ENCODE peak calls at places on chromosomes 1 and 21, in five cellular contexts. One of them, this sample, is unnamed.

GRCh38 chr1:51236548-51237312 is 657 bp downstream of the RNF11 start:
- DNase-seq in GM12878: no peak
- DNase-seq in HepG2: no peak
- DNase-seq in SK-N-SH: peak; percentile 67
- DNase-seq in H1: peak; percentile 67
- DNase-seq in this sample: peak; percentile 52

GRCh38 chr1:30008372-30008997 is 714.9 kb downstream of the MATN1 start:
- DNase-seq in GM12878: no peak
- DNase-seq in HepG2: no peak
- DNase-seq in SK-N-SH: no peak
- DNase-seq in H1: no peak
- DNase-seq in this sample: no peak

GRCh38 chr1:214378492-214378891 is 97.5 kb downstream of the SMYD2 start:
- DNase-seq in GM12878: no peak
- DNase-seq in HepG2: no peak
- DNase-seq in SK-N-SH: no peak
- DNase-seq in H1: no peak
- DNase-seq in this sample: no peak

GRCh38 chr21:40841524-40842196 is 5.3 kb downstream of the DSCAM start:
- DNase-seq in GM12878: no peak
- DNase-seq in HepG2: peak; percentile 6
- DNase-seq in SK-N-SH: peak; percentile 81
- DNase-seq in H1: peak; percentile 75
- DNase-seq in this sample: no peak

GRCh38 chr1:94865369-94865768 is 45.2 kb downstream of the SLC44A3 start:
- DNase-seq in GM12878: no peak
- DNase-seq in HepG2: no peak
- DNase-seq in SK-N-SH: no peak
- DNase-seq in H1: no peak
- DNase-seq in this sample: no peak

GRCh38 chr1:18943914-18944572 is 12.4 kb downstream of the IFFO2 start:
- DNase-seq in GM12878: no peak
- DNase-seq in HepG2: no peak
- DNase-seq in SK-N-SH: no peak
- DNase-seq in H1: no peak
- DNase-seq in this sample: no peak

GRCh38 chr1:30929135-30929889 is 20.8 kb upstream of the SDC3 start:
- DNase-seq in GM12878: no peak
- DNase-seq in HepG2: peak; percentile 68
- DNase-seq in SK-N-SH: peak; percentile 70
- DNase-seq in H1: peak; percentile 86
- DNase-seq in this sample: peak; percentile 79

GRCh38 chr1:27970401-27970800 is 10.6 kb downstream of the XKR8 start:
- DNase-seq in GM12878: no peak
- DNase-seq in HepG2: no peak
- DNase-seq in SK-N-SH: no peak
- DNase-seq in H1: no peak
- DNase-seq in this sample: no peak

GRCh38 chr21:35274090-35274489 is 225.0 kb upstream of the RUNX1 start:
- DNase-seq in GM12878: no peak
- DNase-seq in HepG2: no peak
- DNase-seq in SK-N-SH: no peak
- DNase-seq in H1: no peak
- DNase-seq in this sample: no peak

GRCh38 chr1:236209185-236209584 is 66.8 kb downstream of the GPR137B start:
- DNase-seq in GM12878: no peak
- DNase-seq in HepG2: no peak
- DNase-seq in SK-N-SH: no peak
- DNase-seq in H1: no peak
- DNase-seq in this sample: peak; percentile 6

GRCh38 chr1:79353224-79353623 is 346.7 kb upstream of the ADGRL4 start:
- DNase-seq in GM12878: no peak
- DNase-seq in HepG2: peak; percentile 2
- DNase-seq in SK-N-SH: peak; percentile 15
- DNase-seq in H1: peak; percentile 46
- DNase-seq in this sample: peak; percentile 0

GRCh38 chr21:41868062-41868710 is 11.0 kb downstream of the PRDM15 start:
- DNase-seq in GM12878: peak; percentile 79
- DNase-seq in HepG2: no peak
- DNase-seq in SK-N-SH: no peak
- DNase-seq in H1: no peak
- DNase-seq in this sample: no peak

GRCh38 chr1:156767879-156768608 is 709 bp downstream of the PRCC start:
- DNase-seq in GM12878: no peak
- DNase-seq in HepG2: no peak
- DNase-seq in SK-N-SH: peak; percentile 63
- DNase-seq in H1: peak; percentile 82
- DNase-seq in this sample: peak; percentile 39

GRCh38 chr1:218345673-218346390 is 696 bp downstream of the TGFB2 start:
- DNase-seq in GM12878: no peak
- DNase-seq in HepG2: peak; percentile 7
- DNase-seq in SK-N-SH: peak; percentile 89
- DNase-seq in H1: peak; percentile 75
- DNase-seq in this sample: peak; percentile 53

GRCh38 chr21:28018741-28019669 is 973.7 kb downstream of the LTN1 start:
- DNase-seq in GM12878: no peak
- DNase-seq in HepG2: no peak
- DNase-seq in SK-N-SH: no peak
- DNase-seq in H1: no peak
- DNase-seq in this sample: no peak

GRCh38 chr1:23521588-23521987 is 9.4 kb downstream of the E2F2 start:
- DNase-seq in GM12878: no peak
- DNase-seq in HepG2: no peak
- DNase-seq in SK-N-SH: peak; percentile 64
- DNase-seq in H1: no peak
- DNase-seq in this sample: peak; percentile 43

GRCh38 chr1:100799954-100800612 is 80.5 kb downstream of the VCAM1 start:
- DNase-seq in GM12878: no peak
- DNase-seq in HepG2: peak; percentile 27
- DNase-seq in SK-N-SH: no peak
- DNase-seq in H1: no peak
- DNase-seq in this sample: no peak

GRCh38 chr1:176517484-176517883 is 54.5 kb downstream of the PAPPA2 start:
- DNase-seq in GM12878: peak; percentile 1
- DNase-seq in HepG2: no peak
- DNase-seq in SK-N-SH: peak; percentile 2
- DNase-seq in H1: no peak
- DNase-seq in this sample: no peak

GRCh38 chr1:116931016-116931918 is 21.6 kb downstream of the PTGFRN start:
- DNase-seq in GM12878: no peak
- DNase-seq in HepG2: no peak
- DNase-seq in SK-N-SH: no peak
- DNase-seq in H1: no peak
- DNase-seq in this sample: peak; percentile 34

GRCh38 chr1:169115891-169116585 is 9.5 kb downstream of the ATP1B1 start:
- DNase-seq in GM12878: peak; percentile 66
- DNase-seq in HepG2: peak; percentile 96
- DNase-seq in SK-N-SH: peak; percentile 56
- DNase-seq in H1: no peak
- DNase-seq in this sample: no peak

GRCh38 chr1:159783724-159784123 is 3.0 kb downstream of the DUSP23 start:
- DNase-seq in GM12878: no peak
- DNase-seq in HepG2: no peak
- DNase-seq in SK-N-SH: no peak
- DNase-seq in H1: no peak
- DNase-seq in this sample: no peak

GRCh38 chr21:39313042-39313456 is 383 bp downstream of the BRWD1 start:
- DNase-seq in GM12878: no peak
- DNase-seq in HepG2: no peak
- DNase-seq in SK-N-SH: peak; percentile 58
- DNase-seq in H1: no peak
- DNase-seq in this sample: peak; percentile 67

GRCh38 chr1:150748859-150749719 is 16.5 kb downstream of the CTSS start:
- DNase-seq in GM12878: no peak
- DNase-seq in HepG2: no peak
- DNase-seq in SK-N-SH: no peak
- DNase-seq in H1: no peak
- DNase-seq in this sample: peak; percentile 35

GRCh38 chr1:85495556-85495955 is 30.6 kb upstream of the DDAH1 start:
- DNase-seq in GM12878: no peak
- DNase-seq in HepG2: no peak
- DNase-seq in SK-N-SH: no peak
- DNase-seq in H1: no peak
- DNase-seq in this sample: no peak

GRCh38 chr1:180267761-180268555 is 37.9 kb downstream of the LHX4 start:
- DNase-seq in GM12878: no peak
- DNase-seq in HepG2: no peak
- DNase-seq in SK-N-SH: no peak
- DNase-seq in H1: peak; percentile 33
- DNase-seq in this sample: no peak

GRCh38 chr1:22350171-22350961 is 101.3 kb upstream of the ZBTB40 start:
- DNase-seq in GM12878: no peak
- DNase-seq in HepG2: no peak
- DNase-seq in SK-N-SH: peak; percentile 81
- DNase-seq in H1: peak; percentile 72
- DNase-seq in this sample: no peak

GRCh38 chr1:65992160-65993046 is 199.7 kb downstream of the PDE4B start:
- DNase-seq in GM12878: no peak
- DNase-seq in HepG2: no peak
- DNase-seq in SK-N-SH: peak; percentile 10
- DNase-seq in H1: no peak
- DNase-seq in this sample: no peak

GRCh38 chr1:163162281-163162937 is 40.3 kb downstream of the RGS5 start:
- DNase-seq in GM12878: no peak
- DNase-seq in HepG2: no peak
- DNase-seq in SK-N-SH: no peak
- DNase-seq in H1: no peak
- DNase-seq in this sample: no peak

GRCh38 chr1:117826551-117827078 is 102.8 kb downstream of the GDAP2 start:
- DNase-seq in GM12878: no peak
- DNase-seq in HepG2: peak; percentile 25
- DNase-seq in SK-N-SH: peak; percentile 9
- DNase-seq in H1: no peak
- DNase-seq in this sample: no peak

GRCh38 chr21:34859976-34860653 is 189.0 kb downstream of the RUNX1 start:
- DNase-seq in GM12878: no peak
- DNase-seq in HepG2: no peak
- DNase-seq in SK-N-SH: no peak
- DNase-seq in H1: no peak
- DNase-seq in this sample: no peak

GRCh38 chr1:233364695-233365539 is 37.4 kb downstream of the MAP3K21 start:
- DNase-seq in GM12878: no peak
- DNase-seq in HepG2: no peak
- DNase-seq in SK-N-SH: peak; percentile 34
- DNase-seq in H1: no peak
- DNase-seq in this sample: no peak

GRCh38 chr1:97243973-97244560 is 522.5 kb downstream of the PTBP2 start:
- DNase-seq in GM12878: no peak
- DNase-seq in HepG2: no peak
- DNase-seq in SK-N-SH: peak; percentile 5
- DNase-seq in H1: no peak
- DNase-seq in this sample: no peak

GRCh38 chr1:192954705-192955265 is 104.4 kb downstream of the UCHL5 start:
- DNase-seq in GM12878: no peak
- DNase-seq in HepG2: no peak
- DNase-seq in SK-N-SH: no peak
- DNase-seq in H1: no peak
- DNase-seq in this sample: no peak
- TF ChIP-seq YY1 in GM12878: no peak
- TF ChIP-seq YY1 in HepG2: no peak
- TF ChIP-seq YY1 in SK-N-SH: no peak
- TF ChIP-seq YY1 in H1: no peak
- TF ChIP-seq YY1 in this sample: no peak

DNA sequence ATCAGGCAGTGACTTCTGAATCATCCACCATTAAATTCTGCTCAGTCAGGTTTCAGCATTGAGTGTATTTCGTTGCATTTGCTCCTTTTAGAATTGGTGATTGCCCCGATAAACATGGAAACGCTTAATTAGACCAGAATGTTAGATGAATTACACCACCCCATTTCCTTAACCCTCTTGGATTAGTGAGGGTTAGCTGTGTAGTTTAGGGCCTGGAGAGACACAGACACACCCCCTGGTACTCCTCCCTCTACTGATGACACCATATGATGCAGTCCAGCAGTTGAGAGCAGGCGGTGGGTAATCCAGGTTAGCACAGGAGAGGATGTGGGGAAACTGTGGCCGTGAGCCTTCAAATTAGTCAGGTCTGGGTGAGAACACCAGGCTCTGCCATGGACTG is 33.7 kb downstream of the LGR6 start:
- DNase-seq in GM12878: no peak
- DNase-seq in HepG2: no peak
- DNase-seq in SK-N-SH: no peak
- DNase-seq in H1: no peak
- DNase-seq in this sample: no peak
- TF ChIP-seq TAF1 in GM12878: no peak
- TF ChIP-seq TAF1 in HepG2: no peak
- TF ChIP-seq TAF1 in SK-N-SH: no peak
- TF ChIP-seq TAF1 in H1: no peak
- TF ChIP-seq TAF1 in this sample: no peak

GRCh38 chr1:11380500-11380899 is 98.5 kb upstream of the DISP3 start:
- DNase-seq in GM12878: no peak
- DNase-seq in HepG2: no peak
- DNase-seq in SK-N-SH: no peak
- DNase-seq in H1: no peak
- DNase-seq in this sample: no peak

GRCh38 chr1:11374079-11374747 is 101.2 kb downstream of the UBIAD1 start:
- DNase-seq in GM12878: no peak
- DNase-seq in HepG2: peak; percentile 11
- DNase-seq in SK-N-SH: no peak
- DNase-seq in H1: no peak
- DNase-seq in this sample: no peak

GRCh38 chr1:11374748-11375110 is 101.7 kb downstream of the UBIAD1 start:
- DNase-seq in GM12878: no peak
- DNase-seq in HepG2: no peak
- DNase-seq in SK-N-SH: no peak
- DNase-seq in H1: no peak
- DNase-seq in this sample: no peak

GRCh38 chr1:11373029-11373964 is 100.3 kb downstream of the UBIAD1 start:
- DNase-seq in GM12878: no peak
- DNase-seq in HepG2: no peak
- DNase-seq in SK-N-SH: no peak
- DNase-seq in H1: no peak
- DNase-seq in this sample: no peak

DNA sequence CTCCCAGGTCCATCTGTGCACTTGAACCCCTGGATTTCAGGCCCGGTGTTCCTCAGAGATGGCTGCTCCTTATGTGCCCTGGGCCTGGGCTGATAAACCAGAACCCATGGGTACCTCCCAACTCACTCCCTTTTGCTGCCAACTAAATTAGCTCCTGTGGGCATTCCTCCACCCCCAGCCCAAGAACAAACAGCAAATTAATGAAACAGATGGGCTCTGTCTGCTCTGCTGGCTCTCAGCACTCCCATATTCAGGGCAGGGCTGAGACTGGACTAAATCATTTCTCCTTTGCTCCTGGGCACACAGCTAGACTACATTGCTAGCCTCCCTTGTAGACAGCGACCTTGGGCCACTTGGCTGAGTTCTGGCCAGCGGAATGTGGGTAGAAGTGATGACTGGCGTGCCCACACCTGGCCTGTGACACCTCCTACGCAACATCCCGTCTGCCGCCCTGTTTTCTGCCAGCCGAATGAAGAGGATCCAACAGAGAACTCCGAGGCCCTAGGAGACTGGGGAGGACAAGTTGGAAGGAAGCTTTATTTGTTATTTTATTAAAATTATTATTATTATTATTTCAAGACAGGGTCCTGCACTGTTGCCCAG is 101.9 kb upstream of the DISP3 start:
- DNase-seq in GM12878: no peak
- DNase-seq in HepG2: no peak
- DNase-seq in SK-N-SH: no peak
- DNase-seq in H1: no peak
- DNase-seq in this sample: no peak
- TF ChIP-seq YY1 in GM12878: no peak
- TF ChIP-seq YY1 in HepG2: no peak
- TF ChIP-seq YY1 in SK-N-SH: no peak
- TF ChIP-seq YY1 in H1: no peak
- TF ChIP-seq YY1 in this sample: no peak

GRCh38 chr1:48920741-48921330 is 144.1 kb upstream of the BEND5 start:
- DNase-seq in GM12878: no peak
- DNase-seq in HepG2: no peak
- DNase-seq in SK-N-SH: no peak
- DNase-seq in H1: no peak
- DNase-seq in this sample: no peak
- TF ChIP-seq TAF1 in GM12878: no peak
- TF ChIP-seq TAF1 in HepG2: no peak
- TF ChIP-seq TAF1 in SK-N-SH: no peak
- TF ChIP-seq TAF1 in H1: no peak
- TF ChIP-seq TAF1 in this sample: no peak